ENCODE peak calls at places on chromosomes 6 and 20, in seven cellular contexts. J is pancreas, Y is breast epithelium, X is upper lobe of right lung, U is GM12878, B is lung, V is mammary epithelial cell. P is an unnamed sample. For H3K36me3, the result is how much of the 10 kb centered on the place peaks cover.

GRCh38 chr20:10498196-10498595 is 63.1 kb downstream of the SLX4IP start:
- DNase-seq in J (no peak), Y (no peak), X (no peak), U (no peak), B (no peak), V (no peak), P (no peak)

GRCh38 chr6:140480852-140481251 is 1106.4 kb upstream of the CITED2 start:
- DNase-seq in J (no peak), Y (no peak), X (no peak), U (no peak), B (no peak), V (no peak), P (no peak)

GRCh38 chr6:90123796-90124195 is 172.8 kb downstream of the BACH2 start:
- DNase-seq in J (no peak), Y (no peak), X (no peak), U (no peak), B (no peak), V (no peak), P (no peak)

GRCh38 chr6:75600694-75601265 is 900 bp upstream of the SENP6 start:
- DNase-seq in J (no peak), Y (no peak), X (no peak), U (no peak), B (no peak), V (peak), P (no peak)

GRCh38 chr6:129320892-129321291 is 389.1 kb downstream of the ARHGAP18 start:
- DNase-seq in J (no peak), Y (no peak), X (no peak), U (no peak), B (no peak), V (no peak), P (no peak)

GRCh38 chr6:112117554-112117953 is 30.2 kb downstream of the FAM229B start:
- DNase-seq in J (no peak), Y (no peak), X (no peak), U (no peak), B (no peak), V (peak), P (no peak)

GRCh38 chr6:159981591-159982245 is 12.8 kb downstream of the IGF2R start:
- DNase-seq in J (peak), Y (no peak), X (no peak), U (peak), B (no peak), V (no peak), P (no peak)

GRCh38 chr6:84508981-84509380 is 255.4 kb downstream of the TBX18 start:
- DNase-seq in J (no peak), Y (no peak), X (no peak), U (no peak), B (no peak), V (no peak), P (no peak)

GRCh38 chr6:4613381-4613780 is 162.8 kb upstream of the CDYL start:
- DNase-seq in J (no peak), Y (no peak), X (no peak), U (no peak), B (no peak), V (no peak), P (no peak)

GRCh38 chr20:44781791-44782190 is 28.6 kb downstream of the RIMS4 start:
- DNase-seq in J (no peak), Y (no peak), X (no peak), U (no peak), B (no peak), V (no peak), P (no peak)

GRCh38 chr6:129773304-129773703 is 63.3 kb upstream of the ARHGAP18 start:
- DNase-seq in J (no peak), Y (no peak), X (no peak), U (no peak), B (no peak), V (no peak), P (no peak)

GRCh38 chr6:145960918-145961604 is 3.1 kb downstream of the SHPRH start:
- DNase-seq in J (no peak), Y (no peak), X (no peak), U (no peak), B (no peak), V (no peak), P (no peak)

GRCh38 chr6:126976263-126976797 is 142.1 kb upstream of the RSPO3 start:
- DNase-seq in J (no peak), Y (no peak), X (no peak), U (no peak), B (no peak), V (no peak), P (no peak)

GRCh38 chr6:158647501-158647900 is 2.4 kb upstream of the SYTL3 start:
- DNase-seq in J (no peak), Y (no peak), X (no peak), U (no peak), B (no peak), V (no peak), P (no peak)

GRCh38 chr20:24703284-24703610 is 233.8 kb downstream of the SYNDIG1 start:
- DNase-seq in J (no peak), Y (no peak), X (no peak), U (no peak), B (no peak), V (no peak), P (no peak)

GRCh38 chr20:25858495-25859425 is 162.1 kb upstream of the ZNF337 start:
- DNase-seq in J (no peak), Y (no peak), X (no peak), U (no peak), B (no peak), V (no peak), P (no peak)

GRCh38 chr6:106155219-106155830 is 69.2 kb downstream of the PRDM1 start:
- DNase-seq in J (no peak), Y (no peak), X (no peak), U (no peak), B (no peak), V (no peak), P (no peak)

GRCh38 chr6:12339022-12339421 is 48.9 kb downstream of the EDN1 start:
- DNase-seq in J (no peak), Y (no peak), X (no peak), U (no peak), B (no peak), V (no peak), P (no peak)

GRCh38 chr20:43029161-43029560 is 160.5 kb downstream of the PTPRT start:
- DNase-seq in J (no peak), Y (no peak), X (no peak), U (no peak), B (no peak), V (no peak), P (no peak)

GRCh38 chr6:28485482-28485881 is 30.1 kb downstream of the GPX6 start:
- DNase-seq in J (no peak), Y (no peak), X (no peak), U (no peak), B (no peak), V (peak), P (no peak)

GRCh38 chr6:121055572-121056163 is 278.6 kb downstream of the TBC1D32 start:
- DNase-seq in J (no peak), Y (no peak), X (no peak), U (peak), B (no peak), V (peak), P (peak)

GRCh38 chr20:10707070-10707469 is 33.3 kb upstream of the JAG1 start:
- DNase-seq in J (no peak), Y (no peak), X (no peak), U (no peak), B (no peak), V (no peak), P (no peak)

GRCh38 chr20:4592316-4593148 is 129.2 kb upstream of the PRND start:
- DNase-seq in J (peak), Y (no peak), X (peak), U (no peak), B (peak), V (peak), P (peak)

GRCh38 chr20:953742-954141 is 37.6 kb upstream of the ANGPT4 start:
- DNase-seq in J (no peak), Y (no peak), X (no peak), U (no peak), B (no peak), V (no peak), P (no peak)

GRCh38 chr6:110034637-110035096 is 56.6 kb downstream of the GPR6 start:
- DNase-seq in J (no peak), Y (no peak), X (no peak), U (no peak), B (peak), V (no peak), P (no peak)

GRCh38 chr6:122730775-122731386 is 48.6 kb upstream of the FABP7 start:
- DNase-seq in J (peak), Y (no peak), X (no peak), U (no peak), B (no peak), V (peak), P (no peak)

GRCh38 chr6:53300656-53301551 is 47.8 kb downstream of the ELOVL5 start:
- DNase-seq in J (no peak), Y (no peak), X (peak), U (no peak), B (peak), V (peak), P (no peak)

GRCh38 chr20:32189691-32190607 is 17.6 kb downstream of the PLAGL2 start:
- DNase-seq in J (peak), Y (no peak), X (peak), U (no peak), B (no peak), V (no peak), P (peak)

GRCh38 chr20:2748551-2749342 is 51.7 kb downstream of the CPXM1 start:
- DNase-seq in J (no peak), Y (no peak), X (no peak), U (no peak), B (no peak), V (no peak), P (no peak)

GRCh38 chr20:60782959-60783625 is 469.0 kb upstream of the CDH4 start:
- DNase-seq in J (no peak), Y (no peak), X (no peak), U (no peak), B (no peak), V (no peak), P (no peak)

GRCh38 chr6:158038291-158039177 is 56.9 kb downstream of the SYNJ2 start:
- DNase-seq in J (no peak), Y (no peak), X (peak), U (no peak), B (no peak), V (no peak), P (no peak)

GRCh38 chr6:52731719-52732118 is 31.6 kb downstream of the GSTA2 start:
- DNase-seq in J (no peak), Y (no peak), X (no peak), U (no peak), B (no peak), V (no peak), P (no peak)

GRCh38 chr20:46074006-46074405 is 15.8 kb downstream of the NCOA5 start:
- DNase-seq in J (no peak), Y (no peak), X (no peak), U (no peak), B (no peak), V (no peak), P (no peak)

GRCh38 chr20:3276400-3277015 is 37.5 kb upstream of the SLC4A11 start:
- DNase-seq in J (peak), Y (no peak), X (no peak), U (no peak), B (no peak), V (peak), P (no peak)

GRCh38 chr6:80217799-80218198 is 111.3 kb downstream of the BCKDHB start:
- DNase-seq in J (no peak), Y (no peak), X (no peak), U (no peak), B (no peak), V (no peak), P (no peak)

GRCh38 chr20:19252670-19253120 is 40.3 kb downstream of the SLC24A3 start:
- DNase-seq in J (no peak), Y (no peak), X (peak), U (no peak), B (peak), V (no peak), P (no peak)

GRCh38 chr20:39630215-39630614 is 668.1 kb downstream of the DHX35 start:
- DNase-seq in J (no peak), Y (no peak), X (no peak), U (no peak), B (no peak), V (no peak), P (no peak)

DNA sequence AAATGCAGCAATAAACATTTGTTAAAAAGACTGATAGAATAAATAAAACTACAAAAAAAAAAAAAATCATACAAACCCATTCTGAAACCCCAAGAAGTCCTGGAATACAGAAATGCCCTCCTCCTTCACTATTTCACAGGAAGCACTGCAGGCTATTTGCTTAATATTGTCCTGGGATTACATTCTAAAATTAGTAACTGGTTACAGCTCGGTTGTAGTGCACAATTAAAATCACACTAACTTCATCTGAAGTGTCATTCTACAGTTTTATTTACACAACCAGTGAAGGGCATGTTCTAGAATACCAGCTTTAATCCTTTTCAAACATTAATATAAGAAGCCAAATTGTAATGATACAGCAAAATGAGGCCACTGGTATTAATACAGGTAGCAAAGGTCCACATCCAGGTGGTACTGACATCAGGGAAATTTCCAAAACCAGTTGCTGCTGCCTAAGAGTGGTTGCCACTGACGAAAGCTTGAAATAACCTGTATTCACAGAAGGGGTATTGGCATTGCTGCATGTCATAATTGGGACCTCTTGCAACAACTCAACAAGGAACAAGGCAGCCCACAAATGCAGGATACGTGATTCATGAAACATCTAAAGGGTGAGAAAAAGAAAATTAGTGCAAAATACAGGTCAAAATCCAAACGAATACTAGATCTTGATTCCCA is 26.9 kb downstream of the AKIRIN2 start:
- DNase-seq in J (no peak), Y (no peak), X (no peak), U (no peak), B (no peak), V (no peak), P (no peak)
- H3K36me3 ChIP-seq in J (under half), Y (under half), X (half or more), U (under half), B (under half), V (under half), P (under half)

DNA sequence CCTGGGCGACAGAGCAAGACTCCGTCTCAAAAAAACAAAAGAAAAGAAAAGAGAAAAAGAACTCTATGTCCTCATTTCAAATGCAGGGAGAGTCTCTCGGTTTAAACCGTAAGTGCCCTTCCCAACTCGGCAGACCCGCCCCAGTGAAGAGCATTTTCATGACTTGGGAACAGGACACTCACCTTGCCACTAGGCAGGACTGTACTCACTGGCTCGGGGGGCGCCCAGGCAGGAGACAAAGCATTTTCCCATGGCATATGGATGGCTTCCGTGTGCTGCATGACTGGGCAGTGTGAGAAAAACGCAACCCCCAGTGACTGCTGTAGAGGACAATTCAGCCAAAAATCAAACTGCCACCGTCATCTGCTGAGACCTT is 23.7 kb upstream of the MRGBP start:
- DNase-seq in J (no peak), Y (no peak), X (no peak), U (no peak), B (no peak), V (no peak), P (no peak)
- H3K4me3 ChIP-seq in J (no peak), Y (no peak), X (no peak), U (no peak), B (no peak), V (no peak), P (no peak)

DNA sequence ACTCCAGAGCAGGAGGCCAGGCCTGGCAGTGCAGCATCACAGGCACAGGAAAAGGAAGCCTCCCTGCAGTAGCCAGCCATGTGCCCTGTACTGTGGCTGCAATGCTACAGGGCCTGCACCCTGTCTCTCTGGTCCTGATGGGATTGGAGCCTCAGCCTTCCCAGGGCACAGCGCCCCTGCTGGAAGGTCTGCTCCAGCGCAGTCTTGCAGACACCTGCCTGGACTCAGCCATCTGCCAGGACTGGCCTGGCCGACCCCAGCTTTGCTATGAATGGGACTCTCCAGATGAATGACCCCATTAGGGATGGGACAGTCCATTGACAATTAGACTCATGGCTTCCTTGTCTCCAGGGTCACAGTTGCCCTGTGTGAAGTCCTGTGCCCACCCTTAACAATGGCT is 251.6 kb downstream of the ERMARD start:
- DNase-seq in J (no peak), Y (no peak), X (no peak), U (no peak), B (no peak), V (no peak), P (no peak)
- TF ChIP-seq CTCF in J (no peak), Y (no peak), X (no peak), U (no peak), B (no peak), V (peak), P (peak)

DNA sequence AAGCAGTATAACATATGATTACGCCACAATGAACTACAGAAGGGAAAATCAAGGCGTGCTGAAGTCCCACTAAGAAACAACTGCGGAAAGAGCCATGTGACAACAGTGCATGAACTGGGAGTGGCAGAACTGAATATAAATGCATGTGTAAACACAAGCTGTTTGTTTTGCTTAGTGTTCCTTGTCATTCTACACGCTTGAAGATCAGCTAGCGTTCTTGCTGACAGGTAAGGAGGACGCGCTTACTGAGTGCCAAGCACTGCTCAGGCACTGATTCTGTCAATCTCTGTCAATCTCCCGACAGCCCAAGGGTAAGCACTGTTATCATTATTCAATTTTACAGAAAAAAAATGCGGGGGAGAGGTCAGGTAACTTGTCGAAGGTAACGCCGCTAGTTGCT is 483 bp upstream of the TBP start:
- DNase-seq in J (no peak), Y (no peak), X (no peak), U (no peak), B (peak), V (no peak), P (no peak)
- H3K36me3 ChIP-seq in J (under half), Y (under half), X (under half), U (under half), B (under half), V (under half), P (under half)

GRCh38 chr6:32583527-32583898 is 6.1 kb downstream of the HLA-DRB1 start:
- DNase-seq in J (no peak), Y (no peak), X (no peak), U (no peak), B (no peak), V (no peak), P (no peak)
- H3K4me3 ChIP-seq in J (no peak), Y (no peak), X (no peak), U (no peak), B (no peak), V (no peak), P (no peak)

GRCh38 chr6:44222987-44223470 is 366 bp upstream of the SLC29A1 start:
- DNase-seq in J (no peak), Y (no peak), X (no peak), U (no peak), B (no peak), V (no peak), P (no peak)

GRCh38 chr6:44224978-44225330 is 1.6 kb downstream of the SLC29A1 start:
- DNase-seq in J (no peak), Y (no peak), X (no peak), U (no peak), B (no peak), V (no peak), P (no peak)

GRCh38 chr6:44225579-44226325 is 2.4 kb downstream of the SLC29A1 start:
- DNase-seq in J (no peak), Y (no peak), X (no peak), U (no peak), B (no peak), V (no peak), P (no peak)

GRCh38 chr6:44223471-44224153 is at the start of gene SLC29A1:
- DNase-seq in J (peak), Y (peak), X (peak), U (no peak), B (peak), V (peak), P (peak)

GRCh38 chr6:44224154-44224977 is 971 bp downstream of the SLC29A1 start:
- DNase-seq in J (no peak), Y (no peak), X (no peak), U (no peak), B (no peak), V (peak), P (no peak)
- TF ChIP-seq CTCF in J (no peak), Y (no peak), X (no peak), U (peak), B (no peak), V (no peak), P (peak)

GRCh38 chr20:33622705-33623390 is 39.3 kb upstream of the C20orf144 start:
- DNase-seq in J (no peak), Y (no peak), X (no peak), U (no peak), B (no peak), V (no peak), P (no peak)

GRCh38 chr20:33627577-33628216 is 34.4 kb upstream of the C20orf144 start:
- DNase-seq in J (no peak), Y (no peak), X (no peak), U (no peak), B (no peak), V (no peak), P (no peak)

GRCh38 chr20:33629533-33629932 is 32.6 kb upstream of the C20orf144 start:
- DNase-seq in J (no peak), Y (no peak), X (no peak), U (no peak), B (no peak), V (no peak), P (no peak)

GRCh38 chr20:33626190-33626589 is 35.9 kb upstream of the C20orf144 start:
- DNase-seq in J (no peak), Y (no peak), X (no peak), U (no peak), B (no peak), V (no peak), P (no peak)

GRCh38 chr20:33624399-33624798 is 37.7 kb upstream of the C20orf144 start:
- DNase-seq in J (no peak), Y (no peak), X (no peak), U (no peak), B (no peak), V (no peak), P (no peak)
- H3K36me3 ChIP-seq in J (under half), Y (under half), X (half or more), U (under half), B (under half), V (under half), P (under half)

GRCh38 chr6:154614101-154614500 is 103.6 kb upstream of the CNKSR3 start:
- DNase-seq in J (no peak), Y (no peak), X (no peak), U (no peak), B (no peak), V (peak), P (no peak)

GRCh38 chr6:154617175-154617574 is 106.7 kb upstream of the CNKSR3 start:
- DNase-seq in J (no peak), Y (no peak), X (no peak), U (no peak), B (no peak), V (no peak), P (no peak)

GRCh38 chr6:154613137-154613676 is 102.7 kb upstream of the CNKSR3 start:
- DNase-seq in J (no peak), Y (no peak), X (no peak), U (no peak), B (no peak), V (peak), P (no peak)

GRCh38 chr6:154614641-154615040 is 104.2 kb upstream of the CNKSR3 start:
- DNase-seq in J (no peak), Y (no peak), X (no peak), U (no peak), B (no peak), V (no peak), P (no peak)

GRCh38 chr6:154615483-154616025 is 105.1 kb upstream of the CNKSR3 start:
- DNase-seq in J (peak), Y (peak), X (peak), U (no peak), B (peak), V (peak), P (no peak)
- H3K4me3 ChIP-seq in J (peak), Y (peak), X (no peak), U (no peak), B (no peak), V (no peak), P (no peak)